ENCODE peak calls at places on chromosomes 13 and 19, in six cellular contexts. X, M, Y, H, C and U are unnamed samples.

GRCh38 chr19:55173717-55174409 is 6.2 kb downstream of the SYT5 start:
- DNase-seq in X (peak), M (peak), Y (peak), H (no peak), C (no peak), U (peak)

GRCh38 chr19:16051254-16052025 is 24.9 kb upstream of the TPM4 start:
- DNase-seq in X (peak), M (no peak), Y (no peak), H (no peak), C (no peak), U (no peak)

GRCh38 chr13:39263033-39263432 is 224.8 kb downstream of the NHLRC3 start:
- DNase-seq in X (peak), M (no peak), Y (peak), H (no peak), C (no peak), U (no peak)

GRCh38 chr19:11448410-11448809 is 13.0 kb downstream of the PRKCSH start:
- DNase-seq in X (no peak), M (no peak), Y (no peak), H (no peak), C (no peak), U (no peak)

GRCh38 chr13:24217601-24218281 is 57.2 kb downstream of the SPATA13 start:
- DNase-seq in X (no peak), M (peak), Y (no peak), H (peak), C (no peak), U (no peak)

GRCh38 chr19:35773020-35773809 is 2.1 kb upstream of the ARHGAP33 start:
- DNase-seq in X (no peak), M (no peak), Y (no peak), H (no peak), C (no peak), U (no peak)

GRCh38 chr19:11154683-11155047 is 917 bp downstream of the SPC24 start:
- DNase-seq in X (no peak), M (no peak), Y (no peak), H (no peak), C (no peak), U (no peak)

GRCh38 chr19:19399733-19400438 is 5.6 kb upstream of the GATAD2A start:
- DNase-seq in X (no peak), M (no peak), Y (no peak), H (no peak), C (no peak), U (no peak)

GRCh38 chr13:81020010-81020409 is 679.1 kb upstream of the SPRY2 start:
- DNase-seq in X (no peak), M (no peak), Y (no peak), H (no peak), C (no peak), U (no peak)

GRCh38 chr19:28009696-28010095 is 1203.3 kb downstream of the UQCRFS1 start:
- DNase-seq in X (no peak), M (no peak), Y (no peak), H (no peak), C (no peak), U (no peak)

GRCh38 chr19:14837391-14837790 is 2.4 kb upstream of the OR7A5 start:
- DNase-seq in X (no peak), M (no peak), Y (no peak), H (no peak), C (no peak), U (no peak)

GRCh38 chr13:24723206-24723605 is 40.8 kb upstream of the RNF17 start:
- DNase-seq in X (no peak), M (no peak), Y (no peak), H (no peak), C (no peak), U (no peak)

GRCh38 chr19:43534811-43535761 is 2.1 kb downstream of the ZNF575 start:
- DNase-seq in X (peak), M (peak), Y (peak), H (peak), C (no peak), U (no peak)

GRCh38 chr19:33720155-33720493 is 76.5 kb upstream of the KCTD15 start:
- DNase-seq in X (no peak), M (no peak), Y (no peak), H (no peak), C (no peak), U (no peak)

GRCh38 chr19:46902402-46902766 is 41.6 kb downstream of the ARHGAP35 start:
- DNase-seq in X (no peak), M (no peak), Y (no peak), H (peak), C (no peak), U (peak)

GRCh38 chr19:7265963-7266362 is 28.3 kb downstream of the INSR start:
- DNase-seq in X (no peak), M (no peak), Y (no peak), H (peak), C (no peak), U (no peak)

GRCh38 chr13:49855930-49856329 is 63.4 kb upstream of the KPNA3 start:
- DNase-seq in X (no peak), M (no peak), Y (no peak), H (no peak), C (no peak), U (no peak)

GRCh38 chr13:39516140-39516539 is 86.9 kb downstream of the LHFPL6 start:
- DNase-seq in X (no peak), M (peak), Y (no peak), H (no peak), C (no peak), U (no peak)

GRCh38 chr19:55258476-55258827 is 365 bp downstream of the PPP6R1 start:
- DNase-seq in X (peak), M (no peak), Y (peak), H (no peak), C (no peak), U (no peak)

GRCh38 chr13:43611631-43612416 is 174.9 kb downstream of the ENOX1 start:
- DNase-seq in X (no peak), M (no peak), Y (no peak), H (no peak), C (no peak), U (no peak)

GRCh38 chr19:375395-376110 is 31.0 kb upstream of the MIER2 start:
- DNase-seq in X (no peak), M (no peak), Y (no peak), H (no peak), C (no peak), U (no peak)

GRCh38 chr19:6769006-6769637 is 1.9 kb upstream of the SH2D3A start:
- DNase-seq in X (no peak), M (no peak), Y (peak), H (no peak), C (no peak), U (no peak)

GRCh38 chr13:94641432-94641941 is 39.8 kb downstream of the GPR180 start:
- DNase-seq in X (no peak), M (no peak), Y (no peak), H (no peak), C (peak), U (no peak)

GRCh38 chr19:485122-485521 is 11.2 kb upstream of the MADCAM1 start:
- DNase-seq in X (no peak), M (peak), Y (no peak), H (no peak), C (no peak), U (no peak)

GRCh38 chr13:41216160-41216559 is 21.8 kb upstream of the KBTBD7 start:
- DNase-seq in X (no peak), M (no peak), Y (no peak), H (no peak), C (peak), U (no peak)

GRCh38 chr13:109918179-109918651 is 131.8 kb upstream of the IRS2 start:
- DNase-seq in X (no peak), M (no peak), Y (no peak), H (no peak), C (no peak), U (no peak)

GRCh38 chr19:8149261-8150094 is at the start of gene FBN3:
- DNase-seq in X (no peak), M (no peak), Y (peak), H (peak), C (no peak), U (no peak)